ENCODE peak calls at places on chromosomes 11 and 22, in eight cellular contexts. N, A, H, K, J, X, Z and T are unnamed samples.

GRCh38 chr11:120122921-120123683 is 14.8 kb downstream of the TRIM29 start:
- DNase-seq in H (no peak), J (no peak), Z (no peak), X (no peak), A (no peak), K (no peak), N (no peak), T (no peak)

GRCh38 chr22:34102633-34103032 is 182.4 kb upstream of the LARGE1 start:
- DNase-seq in H (no peak), Z (no peak), X (no peak), K (no peak), A (no peak), N (no peak), J (no peak), T (no peak)

GRCh38 chr11:46557684-46558151 is 36.1 kb downstream of the AMBRA1 start:
- DNase-seq in K (no peak), H (no peak), N (no peak), A (no peak), J (no peak), X (no peak), Z (no peak), T (no peak)

GRCh38 chr11:70141490-70142014 is 61.5 kb upstream of the FADD start:
- DNase-seq in N (no peak), J (peak; percentile 77), H (no peak), K (no peak), A (no peak), Z (no peak), X (no peak), T (peak; percentile 5)

GRCh38 chr11:73539506-73540084 is 58.3 kb downstream of the FAM168A start:
- DNase-seq in Z (no peak), H (no peak), J (no peak), X (no peak), A (no peak), N (no peak), K (no peak), T (no peak)

GRCh38 chr22:30304495-30305244 is 15.4 kb upstream of the CASTOR1 start:
- DNase-seq in J (no peak), N (peak; percentile 27), H (no peak), Z (no peak), X (no peak), A (no peak), K (no peak), T (no peak)

GRCh38 chr11:12276831-12277475 is 100.4 kb upstream of the PARVA start:
- DNase-seq in A (no peak), H (no peak), K (no peak), N (no peak), X (no peak), Z (no peak), J (no peak), T (no peak)

GRCh38 chr22:49506010-49506400 is 321.7 kb downstream of the BRD1 start:
- DNase-seq in Z (no peak), H (no peak), K (no peak), N (no peak), J (no peak), X (no peak), A (no peak), T (no peak)

GRCh38 chr22:33539902-33540751 is 380.1 kb downstream of the LARGE1 start:
- DNase-seq in A (no peak), Z (no peak), X (peak; percentile 12), J (peak; percentile 32), H (no peak), K (no peak), N (peak; percentile 89), T (no peak)

GRCh38 chr11:3627291-3627690 is 14.5 kb downstream of the ART5 start:
- DNase-seq in J (no peak), X (peak; percentile 82), K (no peak), N (no peak), Z (no peak), A (no peak), H (no peak), T (no peak)

GRCh38 chr22:22893077-22893805 is 5.6 kb downstream of the IGLL5 start:
- DNase-seq in A (no peak), J (no peak), N (no peak), H (no peak), K (no peak), X (no peak), Z (no peak), T (no peak)

GRCh38 chr11:129785383-129786111 is 30.1 kb upstream of the TMEM45B start:
- DNase-seq in Z (no peak), X (no peak), N (no peak), A (no peak), K (no peak), H (no peak), J (peak; percentile 10), T (peak; percentile 59)

GRCh38 chr22:37354271-37355069 is 72.2 kb downstream of the CYTH4 start:
- DNase-seq in H (no peak), Z (no peak), A (no peak), N (no peak), J (no peak), K (no peak), X (no peak), T (no peak)

GRCh38 chr11:73315288-73316020 is 7.4 kb downstream of the ARHGEF17 start:
- DNase-seq in A (no peak), H (no peak), N (no peak), X (no peak), Z (no peak), J (no peak), K (no peak), T (no peak)

GRCh38 chr22:25167834-25168601 is 31.6 kb upstream of the CRYBB3 start:
- DNase-seq in H (no peak), J (no peak), K (no peak), A (no peak), X (no peak), N (no peak), Z (no peak), T (no peak)

GRCh38 chr11:62256281-62256680 is 13.7 kb upstream of the SCGB2A2 start:
- DNase-seq in Z (no peak), X (no peak), J (no peak), K (no peak), A (no peak), N (no peak), H (no peak), T (no peak)

GRCh38 chr11:46049325-46049860 is 71.9 kb downstream of the PHF21A start:
- DNase-seq in J (peak; percentile 10), K (no peak), X (no peak), H (no peak), A (no peak), N (no peak), Z (no peak), T (peak; percentile 66)

GRCh38 chr11:49499117-49499516 is 290.7 kb upstream of the FOLH1 start:
- DNase-seq in N (no peak), X (no peak), K (no peak), J (no peak), H (no peak), Z (no peak), A (no peak), T (no peak)

GRCh38 chr11:3802016-3802790 is 4.8 kb upstream of the NUP98 start:
- DNase-seq in A (no peak), N (no peak), J (no peak), X (peak; percentile 49), H (no peak), Z (no peak), K (no peak), T (no peak)

GRCh38 chr11:32809313-32809712 is 14.9 kb upstream of the CCDC73 start:
- DNase-seq in X (peak; percentile 48), A (peak; percentile 60), J (peak; percentile 53), N (peak; percentile 79), K (peak; percentile 56), H (no peak), Z (no peak), T (peak; percentile 79)

GRCh38 chr11:67612751-67613150 is 6.0 kb downstream of the NDUFV1 start:
- DNase-seq in J (no peak), H (no peak), Z (no peak), K (no peak), X (no peak), N (no peak), A (no peak), T (no peak)

GRCh38 chr22:19942886-19943664 is 1.5 kb upstream of the TXNRD2 start:
- DNase-seq in K (peak; percentile 73), N (peak; percentile 68), Z (no peak), X (peak; percentile 85), H (no peak), A (no peak), J (no peak), T (no peak)

GRCh38 chr11:118610773-118611432 is 3.5 kb downstream of the PHLDB1 start:
- DNase-seq in N (peak; percentile 87), A (no peak), H (peak; percentile 83), Z (peak; percentile 69), X (no peak), K (no peak), J (peak; percentile 37), T (no peak)

GRCh38 chr11:120883404-120884135 is 140.3 kb upstream of the TBCEL start:
- DNase-seq in H (peak; percentile 80), J (peak; percentile 30), X (no peak), K (no peak), Z (no peak), N (peak; percentile 6), A (no peak), T (no peak)

GRCh38 chr11:69985654-69986420 is 92.3 kb upstream of the ANO1 start:
- DNase-seq in H (no peak), J (no peak), N (no peak), A (no peak), K (no peak), Z (no peak), X (no peak), T (no peak)

GRCh38 chr11:68542617-68543016 is 82.1 kb downstream of the PPP6R3 start:
- DNase-seq in Z (no peak), N (no peak), H (no peak), K (peak; percentile 40), A (no peak), X (peak; percentile 59), J (no peak), T (no peak)

GRCh38 chr22:35227248-35227647 is 30.0 kb upstream of the HMGXB4 start:
- DNase-seq in A (no peak), N (no peak), H (no peak), Z (no peak), X (no peak), K (no peak), J (no peak), T (no peak)

GRCh38 chr11:73072935-73073481 is 69.1 kb downstream of the FCHSD2 start:
- DNase-seq in H (no peak), K (peak; percentile 3), J (no peak), A (no peak), Z (no peak), X (no peak), N (peak; percentile 15), T (peak; percentile 24)

GRCh38 chr11:31995031-31995430 is 95.8 kb upstream of the RCN1 start:
- DNase-seq in X (no peak), Z (no peak), J (no peak), H (no peak), N (no peak), K (no peak), A (no peak), T (no peak)

GRCh38 chr11:43758942-43759341 is 78.4 kb downstream of the HSD17B12 start:
- DNase-seq in J (no peak), A (no peak), H (no peak), K (no peak), N (no peak), Z (no peak), X (no peak), T (no peak)

GRCh38 chr11:128061321-128061871 is 526.0 kb downstream of the ETS1 start:
- DNase-seq in N (no peak), A (no peak), X (no peak), J (peak; percentile 71), Z (no peak), K (no peak), H (no peak), T (no peak)

GRCh38 chr11:72179804-72180396 is 12.0 kb upstream of the FOLR1 start:
- DNase-seq in X (no peak), A (no peak), K (no peak), J (no peak), Z (no peak), N (no peak), H (no peak), T (no peak)

GRCh38 chr11:47433157-47433556 is 6.9 kb upstream of the PSMC3 start:
- DNase-seq in Z (no peak), J (no peak), N (no peak), X (no peak), H (no peak), A (no peak), K (no peak), T (no peak)

GRCh38 chr11:12134239-12134590 is 23.8 kb downstream of the MICAL2 start:
- DNase-seq in N (peak; percentile 28), X (no peak), H (no peak), A (peak; percentile 68), J (no peak), Z (no peak), K (no peak), T (no peak)